ENCODE peak calls at places on chromosomes 11 and 22, in four cellular contexts. N is IMR-90, D is neuronal stem cell, W is H1. G is an unnamed sample.
A peak's percentile ranks its signal among the peaks of the same experiment; 100 is the strongest.

GRCh38 chr11:297666-298405 is 1.5 kb downstream of the IFITM5 start:
- DNase-seq in N (no peak), D (no peak), W (no peak), G (no peak)

GRCh38 chr11:64833509-64833908 is 10.9 kb downstream of the CDC42BPG start:
- DNase-seq in N (no peak), D (no peak), W (no peak), G (no peak)

GRCh38 chr22:45516923-45517675 is 14.4 kb downstream of the FBLN1 start:
- DNase-seq in N (peak; percentile 62), D (no peak), W (no peak), G (no peak)

GRCh38 chr11:72326151-72326842 is 82.3 kb upstream of the PHOX2A start:
- DNase-seq in N (peak; percentile 73), D (no peak), W (no peak), G (no peak)

GRCh38 chr11:61163714-61164609 is 2.7 kb upstream of the VPS37C start:
- DNase-seq in N (no peak), D (no peak), W (no peak), G (no peak)

GRCh38 chr11:108635106-108635505 is 29.8 kb upstream of the DDX10 start:
- DNase-seq in N (peak; percentile 16), D (no peak), W (no peak), G (no peak)

GRCh38 chr11:59172345-59173079 is 580 bp downstream of the DTX4 start:
- DNase-seq in N (no peak), D (no peak), W (no peak), G (peak; percentile 66)

GRCh38 chr22:33894036-33894435 is 26.2 kb downstream of the LARGE1 start:
- DNase-seq in N (no peak), D (no peak), W (no peak), G (no peak)

GRCh38 chr22:42292726-42293520 is 22.5 kb upstream of the TCF20 start:
- DNase-seq in N (no peak), D (no peak), W (no peak), G (no peak)

GRCh38 chr22:47625013-47625385 is 862.5 kb downstream of the TBC1D22A start:
- DNase-seq in N (no peak), D (no peak), W (no peak), G (peak; percentile 14)

GRCh38 chr11:79428406-79428805 is 12.4 kb downstream of the TENM4 start:
- DNase-seq in N (no peak), D (no peak), W (no peak), G (no peak)

GRCh38 chr22:27088026-27088425 is 430.6 kb downstream of the MIAT start:
- DNase-seq in N (peak; percentile 39), D (no peak), W (no peak), G (no peak)

GRCh38 chr22:47839586-47840245 is 1077.3 kb downstream of the TBC1D22A start:
- DNase-seq in N (no peak), D (no peak), W (no peak), G (no peak)

GRCh38 chr11:119181677-119182412 is 3.4 kb upstream of the NHERF4 start:
- DNase-seq in N (no peak), D (no peak), W (no peak), G (no peak)

GRCh38 chr11:45374130-45374529 is 88.0 kb upstream of the SYT13 start:
- DNase-seq in N (no peak), D (no peak), W (no peak), G (no peak)

GRCh38 chr11:113551645-113552044 is 76.4 kb upstream of the DRD2 start:
- DNase-seq in N (no peak), D (no peak), W (no peak), G (no peak)

GRCh38 chr11:105071060-105071732 is 26.1 kb upstream of the CARD16 start:
- DNase-seq in N (no peak), D (no peak), W (no peak), G (no peak)

GRCh38 chr11:83511646-83512045 is 225.5 kb upstream of the CCDC90B start:
- DNase-seq in N (no peak), D (no peak), W (no peak), G (peak; percentile 41)

GRCh38 chr11:70122490-70123198 is 44.5 kb downstream of the ANO1 start:
- DNase-seq in N (no peak), D (no peak), W (no peak), G (no peak)

GRCh38 chr11:70118642-70119041 is 40.5 kb downstream of the ANO1 start:
- DNase-seq in N (no peak), D (no peak), W (no peak), G (no peak)

GRCh38 chr11:70119502-70119901 is 41.4 kb downstream of the ANO1 start:
- DNase-seq in N (no peak), D (no peak), W (no peak), G (no peak)

GRCh38 chr11:70117567-70118194 is 39.6 kb downstream of the ANO1 start:
- DNase-seq in N (no peak), D (no peak), W (no peak), G (no peak)

DNA sequence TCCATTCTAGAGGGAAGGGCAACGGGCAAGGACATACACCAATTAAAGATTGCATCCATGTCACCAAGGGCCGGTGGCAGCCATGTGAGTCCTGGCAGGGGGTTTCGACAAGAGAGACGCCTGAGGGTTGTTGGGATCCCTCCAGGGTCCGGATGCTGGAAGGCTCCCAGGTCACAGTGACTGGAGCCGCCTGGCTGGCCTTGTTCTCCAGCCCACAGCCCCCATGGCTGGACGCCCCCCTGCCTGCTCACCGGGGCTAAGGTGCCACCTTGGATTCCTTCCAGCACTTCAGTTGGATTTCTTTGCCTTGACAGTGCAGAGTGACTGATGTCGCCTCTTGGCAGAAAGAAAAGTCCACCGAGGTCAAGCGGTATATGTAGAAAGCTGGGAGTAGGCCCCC is 42.6 kb downstream of the ANO1 start:
- DNase-seq in N (no peak), D (no peak), W (no peak), G (no peak)
- H3K14ac ChIP-seq in N (no peak overlapping the region), D (no peak overlapping the region), W (no peak overlapping the region), G (no peak overlapping the region)

GRCh38 chr11:2994336-2994730 is 2.2 kb upstream of the NAP1L4 start:
- DNase-seq in N (no peak), D (no peak), W (no peak), G (no peak)

GRCh38 chr11:2990617-2991476 is 1.3 kb downstream of the NAP1L4 start:
- DNase-seq in N (no peak), D (no peak), W (no peak), G (no peak)

GRCh38 chr11:2991477-2992233 is 474 bp downstream of the NAP1L4 start:
- DNase-seq in N (peak; percentile 20), D (peak; percentile 58), W (no peak), G (no peak)

GRCh38 chr11:2993000-2993330 is 836 bp upstream of the NAP1L4 start:
- DNase-seq in N (no peak), D (no peak), W (no peak), G (no peak)

GRCh38 chr11:2992234-2992999 is at the start of gene NAP1L4:
- DNase-seq in N (peak; percentile 95), D (peak; percentile 97), W (peak; percentile 93), G (peak; percentile 98)
- H3K23ac ChIP-seq in N (peak within 1 kb of the TSS; percentile 99), D (peak within 1 kb of the TSS; percentile 98), W (no peak within 1 kb of the TSS), G (no peak within 1 kb of the TSS)

GRCh38 chr11:126335463-126335760 is 20.1 kb upstream of the ST3GAL4 start:
- DNase-seq in N (no peak), D (no peak), W (no peak), G (no peak)

GRCh38 chr11:126336065-126336464 is 19.4 kb upstream of the ST3GAL4 start:
- DNase-seq in N (no peak), D (no peak), W (no peak), G (no peak)

GRCh38 chr11:126337121-126337471 is 18.4 kb upstream of the ST3GAL4 start:
- DNase-seq in N (no peak), D (no peak), W (no peak), G (no peak)

GRCh38 chr11:126337472-126338241 is 17.8 kb upstream of the ST3GAL4 start:
- DNase-seq in N (no peak), D (no peak), W (no peak), G (no peak)

DNA sequence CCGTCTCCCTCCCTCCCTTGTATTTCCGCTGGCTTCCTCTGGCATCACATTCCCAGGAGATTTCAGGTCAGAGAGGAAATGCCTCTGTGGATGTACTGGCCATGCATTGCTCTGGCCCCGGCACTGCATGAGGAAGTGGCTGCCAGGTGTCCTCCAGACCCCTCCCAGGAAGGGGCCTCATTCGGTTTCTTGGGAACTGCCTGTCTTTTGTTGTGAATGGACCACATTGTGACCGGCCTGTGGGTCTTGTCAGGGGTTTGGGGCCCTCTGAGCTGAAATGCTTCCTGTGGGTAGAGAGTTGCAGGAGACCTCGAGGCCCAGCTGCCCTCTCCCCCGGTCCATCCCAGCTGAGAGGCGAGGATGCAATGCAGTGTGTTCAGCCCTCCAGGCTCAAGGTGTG is 18.8 kb upstream of the ST3GAL4 start:
- DNase-seq in N (no peak), D (no peak), W (no peak), G (peak; percentile 65)
- H3K18ac ChIP-seq in N (no peak overlapping the region), D (peak overlapping the region; percentile 1), W (no peak overlapping the region), G (no peak overlapping the region)

GRCh38 chr11:117199061-117199915 is at the start of gene TAGLN:
- DNase-seq in N (peak; percentile 94), D (peak; percentile 64), W (peak; percentile 86), G (peak; percentile 89)
- H3K14ac ChIP-seq in N (peak within 1 kb of the TSS; percentile 100), D (peak within 1 kb of the TSS; percentile 50), W (no peak within 1 kb of the TSS), G (peak within 1 kb of the TSS; percentile 88)

DNA sequence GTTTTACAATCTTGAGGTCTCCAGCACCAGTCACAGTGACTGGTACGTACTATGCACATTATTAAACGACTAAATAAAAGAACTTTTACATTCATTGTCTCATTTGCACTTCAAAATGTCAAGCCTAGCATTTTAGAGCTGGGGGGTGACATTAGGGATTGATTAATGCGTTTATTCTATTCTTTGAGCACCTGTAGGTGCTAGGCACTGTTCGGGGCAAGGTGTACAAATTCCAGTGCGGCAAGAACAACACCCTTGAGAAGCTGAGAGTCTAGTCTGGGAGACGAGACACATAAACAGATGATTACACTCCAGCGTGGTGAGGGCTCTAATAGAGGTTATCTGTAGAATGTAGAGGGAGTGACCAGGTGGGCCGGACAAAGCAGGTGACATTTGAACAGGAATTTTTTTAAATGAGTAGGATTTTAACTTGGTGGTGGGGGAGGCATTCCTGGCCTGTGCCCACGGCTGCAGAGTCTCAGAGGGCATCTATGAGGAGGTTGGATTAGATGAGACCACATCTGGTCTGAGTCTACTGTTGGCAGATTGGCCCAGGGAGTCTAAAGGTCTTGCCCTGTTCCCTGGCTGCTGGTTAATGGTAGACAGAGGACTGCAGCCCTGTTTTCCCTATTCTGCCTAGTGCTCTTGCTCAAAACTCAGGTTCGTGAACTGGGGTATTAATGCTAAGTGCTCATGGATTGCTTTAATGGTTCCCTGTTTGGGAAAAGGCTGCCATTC is 956 bp downstream of the CAT start:
- DNase-seq in N (no peak), D (peak; percentile 2), W (no peak), G (no peak)
- H3K23ac ChIP-seq in N (peak overlapping the region; percentile 86), D (no peak overlapping the region), W (no peak overlapping the region), G (no peak overlapping the region)

GRCh38 chr11:1302461-1303073 is 6.9 kb downstream of the TOLLIP start:
- DNase-seq in N (no peak), D (no peak), W (no peak), G (peak; percentile 14)

GRCh38 chr11:1300569-1301187 is 8.8 kb downstream of the TOLLIP start:
- DNase-seq in N (no peak), D (no peak), W (no peak), G (peak; percentile 24)

GRCh38 chr11:1301220-1302000 is 8.0 kb downstream of the TOLLIP start:
- DNase-seq in N (no peak), D (no peak), W (no peak), G (peak; percentile 14)

GRCh38 chr11:1303196-1303821 is 6.1 kb downstream of the TOLLIP start:
- DNase-seq in N (no peak), D (no peak), W (no peak), G (peak; percentile 68)

GRCh38 chr11:1302041-1302460 is 7.4 kb downstream of the TOLLIP start:
- DNase-seq in N (no peak), D (no peak), W (no peak), G (peak; percentile 22)
- H3K18ac ChIP-seq in N (no peak overlapping the region), D (peak overlapping the region; percentile 28), W (no peak overlapping the region), G (no peak overlapping the region)

GRCh38 chr11:110319501-110319900 is 23.1 kb upstream of the RDX start:
- DNase-seq in N (no peak), D (no peak), W (no peak), G (no peak)
- H3K14ac ChIP-seq in N (no peak overlapping the region), D (no peak overlapping the region), W (no peak overlapping the region), G (no peak overlapping the region)